ENCODE peak calls at places on chromosomes 6 and 20, in five cellular contexts. O, M, T, R and C are unnamed samples. For H3K4me1, the result is how much of the 10 kb centered on the place peaks cover.

GRCh38 chr20:47336013-47336754 is 20.3 kb downstream of the ZMYND8 start:
- DNase-seq in M (peak), R (peak), T (no peak), O (no peak), C (peak)

GRCh38 chr6:34053721-34054120 is 92.2 kb downstream of the GRM4 start:
- DNase-seq in O (no peak), R (no peak), M (no peak), T (no peak), C (no peak)

GRCh38 chr6:117548797-117549301 is 53.5 kb downstream of the GOPC start:
- DNase-seq in M (peak), T (no peak), R (no peak), O (no peak), C (no peak)

GRCh38 chr20:53966774-53967398 is 103.5 kb downstream of the BCAS1 start:
- DNase-seq in O (no peak), T (no peak), R (no peak), M (no peak), C (no peak)

GRCh38 chr20:58131581-58132142 is 96.8 kb downstream of the ANKRD60 start:
- DNase-seq in M (peak), R (no peak), O (no peak), T (no peak), C (no peak)

GRCh38 chr6:109059148-109059547 is 35.5 kb downstream of the SESN1 start:
- DNase-seq in M (peak), R (no peak), O (no peak), T (no peak), C (no peak)

GRCh38 chr20:38222231-38222922 is 38.2 kb downstream of the KIAA1755 start:
- DNase-seq in O (peak), M (peak), T (peak), R (peak), C (peak)

GRCh38 chr6:34358389-34358906 is 34.0 kb downstream of the NUDT3 start:
- DNase-seq in O (no peak), R (no peak), T (no peak), M (no peak), C (no peak)

GRCh38 chr20:571754-572331 is 28.3 kb upstream of the CSNK2A1 start:
- DNase-seq in R (peak), T (peak), M (no peak), O (peak), C (peak)

GRCh38 chr20:46438156-46438750 is 31.8 kb upstream of the ELMO2 start:
- DNase-seq in R (peak), T (no peak), M (peak), O (no peak), C (peak)

GRCh38 chr6:14804001-14804401 is 441.9 kb upstream of the JARID2 start:
- DNase-seq in O (no peak), M (peak), R (no peak), T (no peak), C (no peak)

GRCh38 chr6:1708820-1709612 is 99.3 kb downstream of the FOXC1 start:
- DNase-seq in R (no peak), M (peak), T (no peak), O (peak), C (no peak)
- H3K4me1 ChIP-seq in R (under half), M (under half), T (under half), O (under half), C (under half)

GRCh38 chr6:29792123-29793035 is 35.2 kb upstream of the HLA-G start:
- DNase-seq in T (peak), O (peak), R (peak), M (peak), C (peak)

GRCh38 chr6:29791786-29792122 is 35.9 kb upstream of the HLA-G start:
- DNase-seq in O (no peak), R (no peak), T (no peak), M (peak), C (no peak)

GRCh38 chr6:29791162-29791561 is 36.5 kb upstream of the HLA-G start:
- DNase-seq in T (no peak), O (no peak), R (no peak), M (peak), C (no peak)

GRCh38 chr6:29793796-29794195 is 33.8 kb upstream of the HLA-G start:
- DNase-seq in T (no peak), O (no peak), R (no peak), M (no peak), C (no peak)

GRCh38 chr6:29793036-29793356 is 34.6 kb upstream of the HLA-G start:
- DNase-seq in T (no peak), O (no peak), M (no peak), R (no peak), C (no peak)
- H3K4me3 ChIP-seq in T (peak), O (peak), M (peak), R (peak), C (no peak)

DNA sequence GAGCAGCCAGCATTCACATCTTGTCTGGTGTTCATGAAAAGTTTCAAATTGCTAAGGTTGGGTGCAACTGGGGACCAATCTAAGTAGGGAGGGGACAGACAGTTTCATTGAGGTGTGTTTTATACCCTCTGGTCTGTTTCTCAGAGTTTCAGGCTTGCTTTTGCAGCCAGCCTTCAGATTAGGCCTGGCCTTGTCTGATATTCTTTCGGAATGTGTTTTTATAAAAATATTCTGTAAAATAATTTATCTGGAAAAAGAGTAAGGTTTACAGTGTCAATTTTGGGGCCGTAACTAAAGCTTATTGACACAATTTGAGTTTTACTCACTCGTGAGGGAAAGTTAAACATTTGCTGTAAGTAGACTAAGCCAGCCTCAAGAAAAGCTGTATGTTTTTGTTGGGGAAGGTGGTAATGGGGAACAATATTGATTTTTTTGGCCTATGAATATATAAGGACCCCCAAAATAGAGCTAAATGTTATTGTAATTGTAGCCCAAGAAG is 1.3 kb downstream of the SENP6 start:
- DNase-seq in T (no peak), O (no peak), R (no peak), M (no peak), C (no peak)
- H3K4me1 ChIP-seq in T (half or more), O (half or more), R (under half), M (under half), C (under half)

DNA sequence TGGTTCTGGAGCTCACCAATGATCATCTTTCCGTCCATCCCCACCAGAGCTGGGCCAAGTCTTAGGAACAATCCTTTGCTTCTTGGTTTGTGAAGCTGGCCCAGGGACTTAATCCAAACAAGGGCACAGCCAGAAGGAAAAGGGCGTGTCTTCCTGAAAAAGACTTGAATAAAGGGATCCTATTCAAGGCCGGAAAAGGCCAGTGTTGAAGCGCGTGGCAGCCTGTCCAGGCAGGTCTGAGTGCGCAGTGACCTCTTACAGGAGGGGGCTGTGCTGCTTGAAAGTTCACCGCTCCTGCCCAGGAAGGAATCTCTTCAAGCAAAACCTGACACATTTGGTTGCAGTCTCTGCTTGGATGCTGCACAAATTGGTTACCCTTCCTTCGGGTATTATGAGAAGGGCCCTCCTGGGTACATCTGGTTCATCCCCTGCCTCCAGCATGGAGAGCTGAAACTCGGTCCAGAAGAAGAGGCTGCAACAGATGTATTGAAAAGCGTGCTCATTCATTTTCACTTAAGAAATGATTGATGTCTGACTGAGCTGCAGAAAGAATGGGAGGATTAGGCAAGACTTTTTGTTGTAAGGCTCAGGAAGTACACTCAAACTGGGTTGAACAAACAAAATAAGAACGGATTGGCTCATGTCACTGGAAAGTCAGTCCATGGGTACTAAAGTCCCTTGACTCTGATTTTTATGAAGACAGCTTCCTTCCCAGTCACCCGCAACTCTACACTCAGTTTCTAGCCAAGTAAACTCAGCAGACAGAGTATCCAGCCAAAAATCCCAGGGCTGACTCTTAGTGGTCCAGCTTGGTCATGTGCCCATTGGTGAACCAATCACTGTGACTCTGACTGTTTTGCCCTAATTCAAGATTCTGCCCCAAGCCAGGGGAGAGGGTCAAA is 136.3 kb downstream of the TFAP2C start:
- DNase-seq in R (no peak), M (peak), O (no peak), T (no peak), C (no peak)
- H3K4me3 ChIP-seq in R (no peak), M (no peak), O (no peak), T (no peak), C (no peak)

GRCh38 chr6:111711476-111711875 is 105.8 kb upstream of the TRAF3IP2 start:
- DNase-seq in R (peak), M (no peak), T (peak), O (no peak), C (peak)

GRCh38 chr6:111711989-111712388 is 106.3 kb upstream of the TRAF3IP2 start:
- DNase-seq in R (no peak), O (no peak), M (no peak), T (no peak), C (no peak)

GRCh38 chr6:111713811-111714210 is 108.1 kb upstream of the TRAF3IP2 start:
- DNase-seq in M (no peak), R (no peak), T (no peak), O (no peak), C (no peak)

GRCh38 chr6:111713196-111713705 is 107.6 kb upstream of the TRAF3IP2 start:
- DNase-seq in T (no peak), R (no peak), O (no peak), M (no peak), C (no peak)

GRCh38 chr6:111712398-111712797 is 106.7 kb upstream of the TRAF3IP2 start:
- DNase-seq in M (peak), R (no peak), T (peak), O (no peak), C (no peak)
- H3K4me1 ChIP-seq in M (under half), R (under half), T (under half), O (under half), C (under half)

GRCh38 chr6:150687508-150687907 is 87.8 kb downstream of the PLEKHG1 start:
- DNase-seq in O (no peak), T (peak), R (peak), M (no peak), C (no peak)
- H3K4me3 ChIP-seq in O (no peak), T (no peak), R (no peak), M (no peak), C (no peak)

DNA sequence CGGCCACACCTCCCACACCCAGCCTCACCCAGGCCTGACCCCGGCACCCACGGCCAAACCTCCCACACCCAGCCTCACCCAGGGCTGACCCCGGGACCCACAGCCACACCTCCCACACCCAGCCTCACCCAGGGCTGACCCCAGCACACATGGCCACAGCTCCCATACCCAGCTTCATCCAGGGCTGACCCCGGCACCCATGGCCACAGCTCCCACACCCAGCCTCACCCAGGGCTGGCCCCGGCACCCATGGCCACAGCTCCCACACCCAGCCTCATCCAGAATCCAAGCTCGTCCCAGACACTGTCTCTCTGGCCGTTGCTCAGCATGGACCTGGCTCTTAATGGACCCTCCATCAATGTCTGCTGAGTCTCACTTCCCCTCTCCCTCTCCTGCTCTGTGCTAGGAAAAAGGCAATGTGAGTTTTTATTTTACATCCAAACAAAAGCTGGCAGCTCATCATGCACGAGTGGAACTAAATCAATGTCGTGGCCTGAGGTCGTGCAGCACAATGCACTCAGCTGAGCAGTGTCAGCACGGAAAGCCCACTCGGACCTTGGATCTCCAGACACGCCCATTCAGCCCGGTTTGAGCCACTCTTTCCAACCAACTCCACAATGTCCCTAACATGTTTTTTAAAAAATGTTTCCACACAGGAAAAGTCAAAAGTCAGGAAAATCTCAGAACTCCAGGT is 36.0 kb downstream of the NINL start:
- DNase-seq in O (no peak), T (no peak), R (no peak), M (no peak), C (no peak)
- H3K4me1 ChIP-seq in O (under half), T (half or more), R (under half), M (under half), C (under half)